ENCODE peak calls at places on chromosomes 3 and 15, in seven cellular contexts. X is stimulated activated CD8-positive, alpha-beta memory T cell treated with anti-CD3 and anti-CD28 coated beads, Interleukin-12 subunit alpha, Interleukin-12 subunit beta, amount 100 ng/mL, for 4 hours; N is A549; W is midbrain; D is fibroblast of lung; G is central memory CD4-positive, alpha-beta T cell; K is transverse colon. A is an unnamed sample.

GRCh38 chr3:139948898-139949297 is 13.9 kb downstream of the CLSTN2 start:
- DNase-seq in N (no peak), D (no peak), G (no peak), W (no peak), K (no peak), X (no peak), A (no peak)

GRCh38 chr15:28995193-28995592 is 109.4 kb downstream of the APBA2 start:
- DNase-seq in W (peak), K (no peak), N (no peak), D (no peak), G (no peak), X (no peak), A (no peak)

GRCh38 chr3:119891944-119892721 is 110.2 kb downstream of the NR1I2 start:
- DNase-seq in G (peak), W (peak), K (peak), D (peak), X (no peak), N (peak), A (peak)

GRCh38 chr3:48656061-48656840 is 6.4 kb downstream of the CELSR3 start:
- DNase-seq in G (peak), W (peak), X (peak), D (peak), K (peak), N (peak), A (peak)

GRCh38 chr3:162278834-162279233 is 782.2 kb downstream of the OTOL1 start:
- DNase-seq in N (no peak), K (no peak), X (no peak), D (no peak), W (no peak), G (no peak), A (no peak)

GRCh38 chr3:8972614-8973013 is 9.3 kb upstream of the RAD18 start:
- DNase-seq in K (no peak), X (no peak), G (no peak), D (peak), W (no peak), N (no peak), A (no peak)

GRCh38 chr3:49716691-49717538 is 2.6 kb downstream of the AMIGO3 start:
- DNase-seq in D (no peak), G (no peak), N (no peak), K (no peak), X (no peak), W (no peak), A (no peak)

GRCh38 chr15:93017521-93017920 is 71.5 kb downstream of the RGMA start:
- DNase-seq in N (no peak), X (no peak), K (no peak), D (no peak), G (no peak), W (no peak), A (no peak)

GRCh38 chr3:67083277-67083676 is 85.2 kb downstream of the KBTBD8 start:
- DNase-seq in D (peak), G (peak), K (no peak), W (no peak), N (no peak), X (peak), A (peak)

GRCh38 chr15:73142802-73143762 is 90.8 kb downstream of the NEO1 start:
- DNase-seq in D (no peak), G (no peak), N (peak), X (no peak), W (no peak), K (no peak), A (no peak)